ENCODE peak calls at places on chromosome 4, in nine cellular contexts. One of them, this sample, is unnamed.
A peak's percentile ranks its signal among the peaks of the same experiment; 100 is the strongest.

GRCh38 chr4:168584321-168584771 is 87.5 kb downstream of the PALLD start:
- DNase-seq in colonic mucosa: no peak
- DNase-seq in Calu3: no peak
- DNase-seq in naive thymus-derived CD4-positive, alpha-beta T cell: no peak
- DNase-seq in NCI-H1092: no peak
- DNase-seq in BJ: no peak
- DNase-seq in iris pigment epithelial cell: peak; percentile 80
- DNase-seq in cerebellar cortex: no peak
- DNase-seq in CD8-positive, alpha-beta memory T cell: no peak
- DNase-seq in this sample: peak; percentile 54

GRCh38 chr4:142435599-142436235 is 410.4 kb downstream of the INPP4B start:
- DNase-seq in colonic mucosa: no peak
- DNase-seq in Calu3: peak; percentile 32
- DNase-seq in naive thymus-derived CD4-positive, alpha-beta T cell: no peak
- DNase-seq in NCI-H1092: no peak
- DNase-seq in BJ: no peak
- DNase-seq in iris pigment epithelial cell: no peak
- DNase-seq in cerebellar cortex: peak; percentile 26
- DNase-seq in CD8-positive, alpha-beta memory T cell: no peak
- DNase-seq in this sample: no peak

GRCh38 chr4:182486895-182487294 is 243.7 kb downstream of the TENM3 start:
- DNase-seq in colonic mucosa: no peak
- DNase-seq in Calu3: no peak
- DNase-seq in naive thymus-derived CD4-positive, alpha-beta T cell: no peak
- DNase-seq in NCI-H1092: no peak
- DNase-seq in BJ: no peak
- DNase-seq in iris pigment epithelial cell: peak; percentile 6
- DNase-seq in cerebellar cortex: no peak
- DNase-seq in CD8-positive, alpha-beta memory T cell: no peak
- DNase-seq in this sample: no peak

GRCh38 chr4:633976-634598 is 8.7 kb downstream of the PDE6B start:
- DNase-seq in colonic mucosa: no peak
- DNase-seq in Calu3: no peak
- DNase-seq in naive thymus-derived CD4-positive, alpha-beta T cell: no peak
- DNase-seq in NCI-H1092: no peak
- DNase-seq in BJ: no peak
- DNase-seq in iris pigment epithelial cell: no peak
- DNase-seq in cerebellar cortex: no peak
- DNase-seq in CD8-positive, alpha-beta memory T cell: no peak
- DNase-seq in this sample: no peak

GRCh38 chr4:39047691-39048090 is 14.3 kb upstream of the KLHL5 start:
- DNase-seq in colonic mucosa: no peak
- DNase-seq in Calu3: no peak
- DNase-seq in naive thymus-derived CD4-positive, alpha-beta T cell: no peak
- DNase-seq in NCI-H1092: no peak
- DNase-seq in BJ: no peak
- DNase-seq in iris pigment epithelial cell: peak; percentile 72
- DNase-seq in cerebellar cortex: no peak
- DNase-seq in CD8-positive, alpha-beta memory T cell: no peak
- DNase-seq in this sample: no peak

GRCh38 chr4:180688480-180688879 is 1554.7 kb upstream of the TENM3 start:
- DNase-seq in colonic mucosa: no peak
- DNase-seq in Calu3: no peak
- DNase-seq in naive thymus-derived CD4-positive, alpha-beta T cell: no peak
- DNase-seq in NCI-H1092: no peak
- DNase-seq in BJ: no peak
- DNase-seq in iris pigment epithelial cell: peak; percentile 28
- DNase-seq in cerebellar cortex: no peak
- DNase-seq in CD8-positive, alpha-beta memory T cell: no peak
- DNase-seq in this sample: no peak

GRCh38 chr4:85642356-85643100 is 167.6 kb downstream of the ARHGAP24 start:
- DNase-seq in colonic mucosa: no peak
- DNase-seq in Calu3: no peak
- DNase-seq in naive thymus-derived CD4-positive, alpha-beta T cell: no peak
- DNase-seq in NCI-H1092: no peak
- DNase-seq in BJ: no peak
- DNase-seq in iris pigment epithelial cell: no peak
- DNase-seq in cerebellar cortex: no peak
- DNase-seq in CD8-positive, alpha-beta memory T cell: no peak
- DNase-seq in this sample: no peak

GRCh38 chr4:165873298-165874071 is 448 bp downstream of the TLL1 start:
- DNase-seq in colonic mucosa: peak; percentile 18
- DNase-seq in Calu3: peak; percentile 23
- DNase-seq in naive thymus-derived CD4-positive, alpha-beta T cell: no peak
- DNase-seq in NCI-H1092: no peak
- DNase-seq in BJ: no peak
- DNase-seq in iris pigment epithelial cell: peak; percentile 16
- DNase-seq in cerebellar cortex: peak; percentile 68
- DNase-seq in CD8-positive, alpha-beta memory T cell: no peak
- DNase-seq in this sample: no peak

GRCh38 chr4:159071178-159071968 is 31.5 kb upstream of the RAPGEF2 start:
- DNase-seq in colonic mucosa: peak; percentile 24
- DNase-seq in Calu3: peak; percentile 11
- DNase-seq in naive thymus-derived CD4-positive, alpha-beta T cell: no peak
- DNase-seq in NCI-H1092: no peak
- DNase-seq in BJ: no peak
- DNase-seq in iris pigment epithelial cell: peak; percentile 85
- DNase-seq in cerebellar cortex: no peak
- DNase-seq in CD8-positive, alpha-beta memory T cell: no peak
- DNase-seq in this sample: peak; percentile 19

GRCh38 chr4:174263445-174263736 is 20.1 kb downstream of the FBXO8 start:
- DNase-seq in colonic mucosa: no peak
- DNase-seq in Calu3: no peak
- DNase-seq in naive thymus-derived CD4-positive, alpha-beta T cell: no peak
- DNase-seq in NCI-H1092: no peak
- DNase-seq in BJ: no peak
- DNase-seq in iris pigment epithelial cell: no peak
- DNase-seq in cerebellar cortex: no peak
- DNase-seq in CD8-positive, alpha-beta memory T cell: no peak
- DNase-seq in this sample: no peak

GRCh38 chr4:1062419-1062818 is 50.9 kb downstream of the RNF212 start:
- DNase-seq in colonic mucosa: no peak
- DNase-seq in Calu3: no peak
- DNase-seq in naive thymus-derived CD4-positive, alpha-beta T cell: no peak
- DNase-seq in NCI-H1092: no peak
- DNase-seq in BJ: no peak
- DNase-seq in iris pigment epithelial cell: no peak
- DNase-seq in cerebellar cortex: no peak
- DNase-seq in CD8-positive, alpha-beta memory T cell: no peak
- DNase-seq in this sample: no peak

GRCh38 chr4:47926667-47927258 is 12.4 kb upstream of the NFXL1 start:
- DNase-seq in colonic mucosa: peak; percentile 71
- DNase-seq in Calu3: peak; percentile 67
- DNase-seq in naive thymus-derived CD4-positive, alpha-beta T cell: peak; percentile 50
- DNase-seq in NCI-H1092: peak; percentile 46
- DNase-seq in BJ: no peak
- DNase-seq in iris pigment epithelial cell: peak; percentile 66
- DNase-seq in cerebellar cortex: peak; percentile 84
- DNase-seq in CD8-positive, alpha-beta memory T cell: peak; percentile 30
- DNase-seq in this sample: peak; percentile 36

GRCh38 chr4:45621926-45622325 is 501.9 kb downstream of the GABRG1 start:
- DNase-seq in colonic mucosa: no peak
- DNase-seq in Calu3: no peak
- DNase-seq in naive thymus-derived CD4-positive, alpha-beta T cell: no peak
- DNase-seq in NCI-H1092: no peak
- DNase-seq in BJ: no peak
- DNase-seq in iris pigment epithelial cell: peak; percentile 34
- DNase-seq in cerebellar cortex: no peak
- DNase-seq in CD8-positive, alpha-beta memory T cell: no peak
- DNase-seq in this sample: peak; percentile 22

GRCh38 chr4:69546121-69546520 is 50.4 kb upstream of the UGT2B4 start:
- DNase-seq in colonic mucosa: no peak
- DNase-seq in Calu3: no peak
- DNase-seq in naive thymus-derived CD4-positive, alpha-beta T cell: no peak
- DNase-seq in NCI-H1092: no peak
- DNase-seq in BJ: no peak
- DNase-seq in iris pigment epithelial cell: peak; percentile 27
- DNase-seq in cerebellar cortex: no peak
- DNase-seq in CD8-positive, alpha-beta memory T cell: no peak
- DNase-seq in this sample: peak; percentile 49

GRCh38 chr4:6892190-6892908 is 17.3 kb upstream of the TBC1D14 start:
- DNase-seq in colonic mucosa: peak; percentile 58
- DNase-seq in Calu3: no peak
- DNase-seq in naive thymus-derived CD4-positive, alpha-beta T cell: peak; percentile 25
- DNase-seq in NCI-H1092: no peak
- DNase-seq in BJ: no peak
- DNase-seq in iris pigment epithelial cell: peak; percentile 74
- DNase-seq in cerebellar cortex: no peak
- DNase-seq in CD8-positive, alpha-beta memory T cell: peak; percentile 24
- DNase-seq in this sample: peak; percentile 55

GRCh38 chr4:169201144-169202124 is 69.3 kb downstream of the SH3RF1 start:
- DNase-seq in colonic mucosa: no peak
- DNase-seq in Calu3: no peak
- DNase-seq in naive thymus-derived CD4-positive, alpha-beta T cell: no peak
- DNase-seq in NCI-H1092: no peak
- DNase-seq in BJ: no peak
- DNase-seq in iris pigment epithelial cell: peak; percentile 22
- DNase-seq in cerebellar cortex: no peak
- DNase-seq in CD8-positive, alpha-beta memory T cell: no peak
- DNase-seq in this sample: peak; percentile 71